ENCODE peak calls at places on chromosomes 7 and 10, in four cellular contexts. R is NCI-H1417; A is mammary epithelial cell; Z is CD8-positive, alpha-beta T cell. U is an unnamed sample.

GRCh38 chr10:13490503-13490902 is 38.3 kb downstream of the BEND7 start:
- DNase-seq in Z (no peak), A (no peak), R (no peak), U (no peak)

GRCh38 chr10:132687893-132688579 is 97.9 kb downstream of the NKX6-2 start:
- DNase-seq in A (no peak), R (no peak), Z (no peak), U (peak)

GRCh38 chr10:117429644-117430043 is 54.4 kb upstream of the PDZD8 start:
- DNase-seq in A (no peak), Z (no peak), R (no peak), U (no peak)

GRCh38 chr7:157718303-157719007 is 381.7 kb downstream of the DNAJB6 start:
- DNase-seq in A (no peak), R (no peak), Z (no peak), U (peak)

GRCh38 chr7:29327455-29327854 is 132.9 kb downstream of the CHN2 start:
- DNase-seq in R (peak), Z (no peak), A (no peak), U (no peak)

GRCh38 chr7:47741984-47742383 is 160.1 kb upstream of the TNS3 start:
- DNase-seq in R (no peak), Z (no peak), A (no peak), U (no peak)

GRCh38 chr7:94178247-94178646 is 174.1 kb upstream of the BET1 start:
- DNase-seq in R (no peak), Z (no peak), A (no peak), U (no peak)

GRCh38 chr7:86559096-86559495 is 84.6 kb upstream of the GRM3 start:
- DNase-seq in A (no peak), R (peak), Z (no peak), U (no peak)

GRCh38 chr10:27158421-27158820 is 3.3 kb downstream of the MASTL start:
- DNase-seq in R (peak), Z (no peak), A (no peak), U (no peak)

GRCh38 chr7:143345428-143345900 is 17.0 kb downstream of the FAM131B start:
- DNase-seq in A (peak), Z (peak), R (peak), U (no peak)

GRCh38 chr10:17144757-17145156 is 15.1 kb upstream of the CUBN start:
- DNase-seq in Z (no peak), R (no peak), A (peak), U (no peak)

GRCh38 chr10:18647151-18647550 is 4.2 kb downstream of the NSUN6 start:
- DNase-seq in A (no peak), R (no peak), Z (no peak), U (no peak)

GRCh38 chr7:86469680-86470295 is 173.9 kb upstream of the GRM3 start:
- DNase-seq in Z (no peak), R (peak), A (peak), U (peak)

GRCh38 chr10:18737841-18738240 is 78.6 kb downstream of the ARL5B start:
- DNase-seq in R (no peak), Z (no peak), A (no peak), U (no peak)

GRCh38 chr10:4086041-4086886 is 301.3 kb upstream of the KLF6 start:
- DNase-seq in Z (no peak), R (no peak), A (no peak), U (no peak)

GRCh38 chr10:31605426-31605825 is 286.4 kb downstream of the ZEB1 start:
- DNase-seq in R (no peak), A (no peak), Z (no peak), U (no peak)

GRCh38 chr7:121994625-121995410 is 121.9 kb downstream of the PTPRZ1 start:
- DNase-seq in A (peak), R (peak), Z (no peak), U (no peak)

GRCh38 chr7:30453859-30454258 is 24.7 kb downstream of the NOD1 start:
- DNase-seq in A (no peak), R (no peak), Z (no peak), U (peak)

GRCh38 chr10:9853405-9854010 is 1164.2 kb upstream of the CELF2 start:
- DNase-seq in R (no peak), A (no peak), Z (no peak), U (no peak)

GRCh38 chr7:684416-684815 is 42.1 kb upstream of the DNAAF5 start:
- DNase-seq in R (no peak), A (no peak), Z (no peak), U (peak)

GRCh38 chr10:17561131-17561530 is 56.0 kb downstream of the HACD1 start:
- DNase-seq in R (no peak), A (no peak), Z (no peak), U (no peak)

GRCh38 chr7:90677742-90678439 is 81.8 kb downstream of the CDK14 start:
- DNase-seq in Z (no peak), A (no peak), R (peak), U (no peak)

GRCh38 chr7:48285365-48285764 is 114.1 kb downstream of the ABCA13 start:
- DNase-seq in A (peak), R (no peak), Z (no peak), U (no peak)

GRCh38 chr7:45691155-45691656 is 117.0 kb downstream of the ADCY1 start:
- DNase-seq in Z (peak), A (no peak), R (no peak), U (no peak)

GRCh38 chr10:90920986-90921643 is at the start of gene ANKRD1:
- DNase-seq in R (no peak), A (peak), Z (no peak), U (no peak)

GRCh38 chr10:128316925-128317324 is 190.7 kb upstream of the MKI67 start:
- DNase-seq in Z (peak), R (no peak), A (no peak), U (no peak)

GRCh38 chr7:134750083-134751062 is 29.1 kb upstream of the CALD1 start:
- DNase-seq in A (peak), Z (peak), R (peak), U (no peak)

GRCh38 chr10:121437596-121437995 is 160.6 kb downstream of the FGFR2 start:
- DNase-seq in Z (no peak), A (no peak), R (no peak), U (peak)

GRCh38 chr7:105837765-105838241 is 38.6 kb downstream of the ATXN7L1 start:
- DNase-seq in A (no peak), R (no peak), Z (no peak), U (peak)

U was measured in sigmoid colon.